ENCODE peak calls at places on chromosomes 12 and 14, in four cellular contexts. One of them, this sample, is unnamed.

GRCh38 chr12:31206038-31206670 is 119.8 kb downstream of the SINHCAF start:
- DNase-seq in ovary: no peak
- DNase-seq in brain microvascular endothelial cell: peak
- DNase-seq in tibial nerve: no peak
- DNase-seq in this sample: peak

GRCh38 chr12:128909653-128910052 is 56.4 kb downstream of the GLT1D1 start:
- DNase-seq in ovary: no peak
- DNase-seq in tibial nerve: no peak
- DNase-seq in brain microvascular endothelial cell: no peak
- DNase-seq in this sample: no peak

GRCh38 chr14:62143235-62143634 is 381.0 kb downstream of the SNAPC1 start:
- DNase-seq in tibial nerve: no peak
- DNase-seq in ovary: no peak
- DNase-seq in brain microvascular endothelial cell: peak
- DNase-seq in this sample: peak

GRCh38 chr12:46342562-46343033 is 30.0 kb downstream of the SLC38A2 start:
- DNase-seq in tibial nerve: peak
- DNase-seq in brain microvascular endothelial cell: peak
- DNase-seq in ovary: no peak
- DNase-seq in this sample: no peak

GRCh38 chr12:80121661-80122060 is 22.3 kb downstream of the OTOGL start:
- DNase-seq in tibial nerve: no peak
- DNase-seq in brain microvascular endothelial cell: no peak
- DNase-seq in ovary: no peak
- DNase-seq in this sample: peak

GRCh38 chr12:132700212-132700913 is 10.3 kb upstream of the PGAM5 start:
- DNase-seq in tibial nerve: no peak
- DNase-seq in ovary: no peak
- DNase-seq in brain microvascular endothelial cell: peak
- DNase-seq in this sample: no peak

GRCh38 chr12:52045794-52046199 is 5.4 kb upstream of the NR4A1 start:
- DNase-seq in tibial nerve: no peak
- DNase-seq in brain microvascular endothelial cell: no peak
- DNase-seq in ovary: peak
- DNase-seq in this sample: no peak

GRCh38 chr12:88940854-88941253 is 360.6 kb upstream of the KITLG start:
- DNase-seq in brain microvascular endothelial cell: no peak
- DNase-seq in tibial nerve: no peak
- DNase-seq in ovary: no peak
- DNase-seq in this sample: no peak

GRCh38 chr12:6960291-6961277 is 9.4 kb downstream of the PTPN6 start:
- DNase-seq in brain microvascular endothelial cell: peak
- DNase-seq in ovary: peak
- DNase-seq in tibial nerve: no peak
- DNase-seq in this sample: peak

GRCh38 chr12:51896236-51896635 is 8.3 kb downstream of the ANKRD33 start:
- DNase-seq in ovary: no peak
- DNase-seq in tibial nerve: no peak
- DNase-seq in brain microvascular endothelial cell: no peak
- DNase-seq in this sample: no peak

GRCh38 chr12:132866251-132866828 is 21.1 kb downstream of the CHFR start:
- DNase-seq in brain microvascular endothelial cell: peak
- DNase-seq in ovary: no peak
- DNase-seq in tibial nerve: no peak
- DNase-seq in this sample: peak

GRCh38 chr14:88765130-88765529 is 27.6 kb downstream of the EML5 start:
- DNase-seq in brain microvascular endothelial cell: peak
- DNase-seq in ovary: no peak
- DNase-seq in tibial nerve: no peak
- DNase-seq in this sample: no peak

GRCh38 chr14:68140111-68140741 is 320.6 kb downstream of the RAD51B start:
- DNase-seq in tibial nerve: peak
- DNase-seq in brain microvascular endothelial cell: peak
- DNase-seq in ovary: peak
- DNase-seq in this sample: peak

GRCh38 chr14:63328787-63329737 is 10.3 kb upstream of the GPHB5 start:
- DNase-seq in tibial nerve: no peak
- DNase-seq in brain microvascular endothelial cell: no peak
- DNase-seq in ovary: no peak
- DNase-seq in this sample: no peak

GRCh38 chr12:4015225-4016076 is 142.3 kb upstream of the PARP11 start:
- DNase-seq in tibial nerve: no peak
- DNase-seq in ovary: no peak
- DNase-seq in brain microvascular endothelial cell: no peak
- DNase-seq in this sample: no peak

GRCh38 chr12:5318874-5319273 is 113.0 kb upstream of the NTF3 start:
- DNase-seq in tibial nerve: no peak
- DNase-seq in brain microvascular endothelial cell: peak
- DNase-seq in ovary: no peak
- DNase-seq in this sample: peak

GRCh38 chr12:113271853-113272561 is 50.7 kb downstream of the TPCN1 start:
- DNase-seq in tibial nerve: peak
- DNase-seq in ovary: peak
- DNase-seq in brain microvascular endothelial cell: peak
- DNase-seq in this sample: peak

GRCh38 chr12:89058393-89058792 is 293.9 kb downstream of the DUSP6 start:
- DNase-seq in ovary: no peak
- DNase-seq in brain microvascular endothelial cell: no peak
- DNase-seq in tibial nerve: no peak
- DNase-seq in this sample: no peak

GRCh38 chr14:105317546-105317945 is 3.0 kb downstream of the PACS2 start:
- DNase-seq in brain microvascular endothelial cell: no peak
- DNase-seq in ovary: no peak
- DNase-seq in tibial nerve: no peak
- DNase-seq in this sample: no peak

GRCh38 chr12:19573866-19574265 is 134.6 kb downstream of the AEBP2 start:
- DNase-seq in brain microvascular endothelial cell: no peak
- DNase-seq in tibial nerve: no peak
- DNase-seq in ovary: no peak
- DNase-seq in this sample: no peak

GRCh38 chr12:28308891-28309290 is 118.6 kb downstream of the CCDC91 start:
- DNase-seq in ovary: no peak
- DNase-seq in brain microvascular endothelial cell: peak
- DNase-seq in tibial nerve: no peak
- DNase-seq in this sample: peak

GRCh38 chr12:990308-990648 is 745 bp upstream of the ERC1 start:
- DNase-seq in ovary: peak
- DNase-seq in tibial nerve: peak
- DNase-seq in brain microvascular endothelial cell: peak
- DNase-seq in this sample: peak

GRCh38 chr12:79559591-79559990 is 131.2 kb downstream of the PAWR start:
- DNase-seq in ovary: no peak
- DNase-seq in brain microvascular endothelial cell: no peak
- DNase-seq in tibial nerve: no peak
- DNase-seq in this sample: no peak

GRCh38 chr12:99026332-99027116 is 381.4 kb downstream of the APAF1 start:
- DNase-seq in ovary: no peak
- DNase-seq in brain microvascular endothelial cell: no peak
- DNase-seq in tibial nerve: no peak
- DNase-seq in this sample: no peak

GRCh38 chr12:77087427-77087826 is 22.1 kb upstream of the E2F7 start:
- DNase-seq in ovary: no peak
- DNase-seq in brain microvascular endothelial cell: peak
- DNase-seq in tibial nerve: no peak
- DNase-seq in this sample: no peak

GRCh38 chr14:22084393-22085281 is 411.0 kb upstream of the OR4E1 start:
- DNase-seq in ovary: no peak
- DNase-seq in brain microvascular endothelial cell: peak
- DNase-seq in tibial nerve: peak
- DNase-seq in this sample: peak

GRCh38 chr12:104551313-104551931 is 94.7 kb downstream of the CHST11 start:
- DNase-seq in brain microvascular endothelial cell: no peak
- DNase-seq in tibial nerve: no peak
- DNase-seq in ovary: no peak
- DNase-seq in this sample: no peak

GRCh38 chr14:22836301-22837058 is at the start of gene MMP14:
- DNase-seq in ovary: peak
- DNase-seq in brain microvascular endothelial cell: peak
- DNase-seq in tibial nerve: peak
- DNase-seq in this sample: no peak

GRCh38 chr12:116631619-116632018 is 72.4 kb downstream of the MAP1LC3B2 start:
- DNase-seq in tibial nerve: no peak
- DNase-seq in brain microvascular endothelial cell: no peak
- DNase-seq in ovary: no peak
- DNase-seq in this sample: no peak

GRCh38 chr12:116635487-116635886 is 76.3 kb downstream of the MAP1LC3B2 start:
- DNase-seq in ovary: no peak
- DNase-seq in tibial nerve: peak
- DNase-seq in brain microvascular endothelial cell: no peak
- DNase-seq in this sample: no peak

GRCh38 chr12:116636636-116637519 is 77.7 kb downstream of the MAP1LC3B2 start:
- DNase-seq in tibial nerve: no peak
- DNase-seq in brain microvascular endothelial cell: no peak
- DNase-seq in ovary: no peak
- DNase-seq in this sample: no peak

GRCh38 chr12:116630762-116631161 is 71.6 kb downstream of the MAP1LC3B2 start:
- DNase-seq in ovary: no peak
- DNase-seq in tibial nerve: no peak
- DNase-seq in brain microvascular endothelial cell: no peak
- DNase-seq in this sample: no peak

GRCh38 chr12:116633515-116633914 is 74.3 kb downstream of the MAP1LC3B2 start:
- DNase-seq in tibial nerve: no peak
- DNase-seq in ovary: no peak
- DNase-seq in brain microvascular endothelial cell: no peak
- DNase-seq in this sample: no peak
- H3K27ac ChIP-seq in tibial nerve: no peak
- H3K27ac ChIP-seq in ovary: no peak
- H3K27ac ChIP-seq in brain microvascular endothelial cell: no peak
- H3K27ac ChIP-seq in this sample: no peak

GRCh38 chr14:96039633-96040311 is 610 bp downstream of the C14orf132 start:
- DNase-seq in ovary: no peak
- DNase-seq in tibial nerve: no peak
- DNase-seq in brain microvascular endothelial cell: no peak
- DNase-seq in this sample: peak

GRCh38 chr14:96037891-96038557 is 1.1 kb upstream of the C14orf132 start:
- DNase-seq in brain microvascular endothelial cell: no peak
- DNase-seq in ovary: no peak
- DNase-seq in tibial nerve: no peak
- DNase-seq in this sample: no peak

GRCh38 chr14:96040836-96041371 is 1.7 kb downstream of the C14orf132 start:
- DNase-seq in tibial nerve: no peak
- DNase-seq in brain microvascular endothelial cell: no peak
- DNase-seq in ovary: no peak
- DNase-seq in this sample: no peak

GRCh38 chr14:96038920-96039632 is at the start of gene C14orf132:
- DNase-seq in tibial nerve: peak
- DNase-seq in brain microvascular endothelial cell: peak
- DNase-seq in ovary: peak
- DNase-seq in this sample: peak

DNA sequence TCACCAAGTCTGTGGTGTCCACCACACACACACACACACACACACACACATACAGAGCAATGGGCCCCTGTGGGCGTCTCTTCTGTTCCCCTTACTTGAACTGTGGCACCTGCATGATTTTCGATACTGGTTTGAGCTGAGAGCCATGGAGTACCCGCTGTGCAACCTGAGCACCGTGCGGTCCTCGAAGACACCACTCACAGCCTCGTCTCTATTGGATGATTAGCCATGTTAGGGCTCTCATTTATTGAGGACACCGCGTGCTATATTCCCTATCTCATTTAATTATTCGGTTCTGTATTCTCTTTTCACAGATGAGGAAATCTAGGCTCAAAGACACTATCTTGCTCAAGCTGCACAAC is 623 bp upstream of the C14orf132 start:
- DNase-seq in brain microvascular endothelial cell: no peak
- DNase-seq in tibial nerve: no peak
- DNase-seq in ovary: no peak
- DNase-seq in this sample: no peak
- H3K4me3 ChIP-seq in brain microvascular endothelial cell: peak
- H3K4me3 ChIP-seq in tibial nerve: peak
- H3K4me3 ChIP-seq in ovary: peak
- H3K4me3 ChIP-seq in this sample: peak

GRCh38 chr12:68268971-68269370 is 15.6 kb upstream of the IL22 start:
- DNase-seq in tibial nerve: no peak
- DNase-seq in ovary: no peak
- DNase-seq in brain microvascular endothelial cell: no peak
- DNase-seq in this sample: no peak
- H3K27ac ChIP-seq in tibial nerve: no peak
- H3K27ac ChIP-seq in ovary: no peak
- H3K27ac ChIP-seq in brain microvascular endothelial cell: no peak
- H3K27ac ChIP-seq in this sample: no peak

GRCh38 chr14:103630364-103631108 is 1.5 kb downstream of the KLC1 start:
- DNase-seq in tibial nerve: no peak
- DNase-seq in brain microvascular endothelial cell: no peak
- DNase-seq in ovary: no peak
- DNase-seq in this sample: peak
- H3K4me3 ChIP-seq in tibial nerve: peak
- H3K4me3 ChIP-seq in brain microvascular endothelial cell: peak
- H3K4me3 ChIP-seq in ovary: peak
- H3K4me3 ChIP-seq in this sample: peak

DNA sequence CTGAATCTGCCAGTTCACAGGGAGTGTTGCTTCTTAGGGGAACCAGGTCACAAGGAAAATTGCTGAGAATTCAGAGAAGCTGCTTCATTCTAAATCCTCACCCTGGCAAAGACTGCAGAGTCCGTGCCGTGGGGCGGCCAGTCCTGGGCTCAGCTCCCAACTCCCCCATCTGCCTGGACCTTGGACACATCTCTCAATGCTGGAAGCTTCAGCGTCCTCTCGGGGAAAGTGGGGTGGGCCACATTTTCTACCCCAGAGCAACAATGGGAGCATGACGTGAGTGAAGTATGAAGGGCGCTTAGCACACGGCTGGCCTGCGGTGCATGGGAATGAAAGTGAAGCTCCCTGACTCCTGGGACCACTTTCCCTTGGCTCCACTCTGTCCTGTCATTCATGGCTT is 31.2 kb downstream of the HVCN1 start:
- DNase-seq in ovary: no peak
- DNase-seq in brain microvascular endothelial cell: no peak
- DNase-seq in tibial nerve: no peak
- DNase-seq in this sample: no peak
- H3K27ac ChIP-seq in ovary: no peak
- H3K27ac ChIP-seq in brain microvascular endothelial cell: no peak
- H3K27ac ChIP-seq in tibial nerve: no peak
- H3K27ac ChIP-seq in this sample: no peak